ENCODE peak calls at places on chromosomes 16 and 17, in five cellular contexts. One of them, this sample, is unnamed.

GRCh38 chr16:30731411-30731810 is 16.8 kb upstream of the PHKG2 start:
- DNase-seq in activated gamma-delta T cell treated with Interleukin-2 at 50 U/mL for 16 hours: no peak
- DNase-seq in mucosa of descending colon: no peak
- DNase-seq in stimulated activated CD4-positive, alpha-beta T cell treated with anti-CD3 and anti-CD28 coated beads, Interleukin-12 subunit alpha, Interleukin-12 subunit beta, amount 100 ng/mL, for 24 hours: no peak
- DNase-seq in hepatic stellate cell: no peak
- DNase-seq in this sample: no peak

GRCh38 chr16:9042533-9042932 is 48.9 kb upstream of the HAPSTR1 start:
- DNase-seq in activated gamma-delta T cell treated with Interleukin-2 at 50 U/mL for 16 hours: no peak
- DNase-seq in mucosa of descending colon: no peak
- DNase-seq in stimulated activated CD4-positive, alpha-beta T cell treated with anti-CD3 and anti-CD28 coated beads, Interleukin-12 subunit alpha, Interleukin-12 subunit beta, amount 100 ng/mL, for 24 hours: no peak
- DNase-seq in hepatic stellate cell: no peak
- DNase-seq in this sample: no peak

GRCh38 chr17:44197980-44198720 is 1.5 kb downstream of the ATXN7L3 start:
- DNase-seq in activated gamma-delta T cell treated with Interleukin-2 at 50 U/mL for 16 hours: peak
- DNase-seq in mucosa of descending colon: no peak
- DNase-seq in stimulated activated CD4-positive, alpha-beta T cell treated with anti-CD3 and anti-CD28 coated beads, Interleukin-12 subunit alpha, Interleukin-12 subunit beta, amount 100 ng/mL, for 24 hours: no peak
- DNase-seq in hepatic stellate cell: peak
- DNase-seq in this sample: no peak

GRCh38 chr16:1298406-1298805 is 11.0 kb upstream of the UBE2I start:
- DNase-seq in activated gamma-delta T cell treated with Interleukin-2 at 50 U/mL for 16 hours: no peak
- DNase-seq in mucosa of descending colon: no peak
- DNase-seq in stimulated activated CD4-positive, alpha-beta T cell treated with anti-CD3 and anti-CD28 coated beads, Interleukin-12 subunit alpha, Interleukin-12 subunit beta, amount 100 ng/mL, for 24 hours: no peak
- DNase-seq in hepatic stellate cell: no peak
- DNase-seq in this sample: no peak

GRCh38 chr17:34081269-34081668 is 173.8 kb upstream of the CCL2 start:
- DNase-seq in activated gamma-delta T cell treated with Interleukin-2 at 50 U/mL for 16 hours: no peak
- DNase-seq in mucosa of descending colon: no peak
- DNase-seq in stimulated activated CD4-positive, alpha-beta T cell treated with anti-CD3 and anti-CD28 coated beads, Interleukin-12 subunit alpha, Interleukin-12 subunit beta, amount 100 ng/mL, for 24 hours: no peak
- DNase-seq in hepatic stellate cell: peak
- DNase-seq in this sample: no peak

GRCh38 chr16:2900526-2901075 is 11.1 kb upstream of the FLYWCH1 start:
- DNase-seq in activated gamma-delta T cell treated with Interleukin-2 at 50 U/mL for 16 hours: no peak
- DNase-seq in mucosa of descending colon: no peak
- DNase-seq in stimulated activated CD4-positive, alpha-beta T cell treated with anti-CD3 and anti-CD28 coated beads, Interleukin-12 subunit alpha, Interleukin-12 subunit beta, amount 100 ng/mL, for 24 hours: no peak
- DNase-seq in hepatic stellate cell: no peak
- DNase-seq in this sample: no peak

GRCh38 chr16:58421029-58421428 is 28.8 kb downstream of the GINS3 start:
- DNase-seq in activated gamma-delta T cell treated with Interleukin-2 at 50 U/mL for 16 hours: no peak
- DNase-seq in mucosa of descending colon: no peak
- DNase-seq in stimulated activated CD4-positive, alpha-beta T cell treated with anti-CD3 and anti-CD28 coated beads, Interleukin-12 subunit alpha, Interleukin-12 subunit beta, amount 100 ng/mL, for 24 hours: no peak
- DNase-seq in hepatic stellate cell: no peak
- DNase-seq in this sample: no peak

GRCh38 chr17:14310101-14310500 is 9.2 kb downstream of the HS3ST3B1 start:
- DNase-seq in activated gamma-delta T cell treated with Interleukin-2 at 50 U/mL for 16 hours: no peak
- DNase-seq in mucosa of descending colon: no peak
- DNase-seq in stimulated activated CD4-positive, alpha-beta T cell treated with anti-CD3 and anti-CD28 coated beads, Interleukin-12 subunit alpha, Interleukin-12 subunit beta, amount 100 ng/mL, for 24 hours: no peak
- DNase-seq in hepatic stellate cell: no peak
- DNase-seq in this sample: no peak

GRCh38 chr16:11511328-11511727 is 75.4 kb downstream of the LITAF start:
- DNase-seq in activated gamma-delta T cell treated with Interleukin-2 at 50 U/mL for 16 hours: no peak
- DNase-seq in mucosa of descending colon: no peak
- DNase-seq in stimulated activated CD4-positive, alpha-beta T cell treated with anti-CD3 and anti-CD28 coated beads, Interleukin-12 subunit alpha, Interleukin-12 subunit beta, amount 100 ng/mL, for 24 hours: no peak
- DNase-seq in hepatic stellate cell: no peak
- DNase-seq in this sample: no peak

GRCh38 chr16:56038564-56039098 is 152.7 kb upstream of the GNAO1 start:
- DNase-seq in activated gamma-delta T cell treated with Interleukin-2 at 50 U/mL for 16 hours: no peak
- DNase-seq in mucosa of descending colon: no peak
- DNase-seq in stimulated activated CD4-positive, alpha-beta T cell treated with anti-CD3 and anti-CD28 coated beads, Interleukin-12 subunit alpha, Interleukin-12 subunit beta, amount 100 ng/mL, for 24 hours: no peak
- DNase-seq in hepatic stellate cell: no peak
- DNase-seq in this sample: no peak

GRCh38 chr17:81115749-81116464 is 49.4 kb upstream of the PVALEF start:
- DNase-seq in activated gamma-delta T cell treated with Interleukin-2 at 50 U/mL for 16 hours: no peak
- DNase-seq in mucosa of descending colon: no peak
- DNase-seq in stimulated activated CD4-positive, alpha-beta T cell treated with anti-CD3 and anti-CD28 coated beads, Interleukin-12 subunit alpha, Interleukin-12 subunit beta, amount 100 ng/mL, for 24 hours: no peak
- DNase-seq in hepatic stellate cell: no peak
- DNase-seq in this sample: no peak

GRCh38 chr16:17301593-17302135 is 169.1 kb downstream of the XYLT1 start:
- DNase-seq in activated gamma-delta T cell treated with Interleukin-2 at 50 U/mL for 16 hours: no peak
- DNase-seq in mucosa of descending colon: no peak
- DNase-seq in stimulated activated CD4-positive, alpha-beta T cell treated with anti-CD3 and anti-CD28 coated beads, Interleukin-12 subunit alpha, Interleukin-12 subunit beta, amount 100 ng/mL, for 24 hours: no peak
- DNase-seq in hepatic stellate cell: no peak
- DNase-seq in this sample: peak

GRCh38 chr16:14307623-14308356 is 236.7 kb downstream of the MRTFB start:
- DNase-seq in activated gamma-delta T cell treated with Interleukin-2 at 50 U/mL for 16 hours: no peak
- DNase-seq in mucosa of descending colon: no peak
- DNase-seq in stimulated activated CD4-positive, alpha-beta T cell treated with anti-CD3 and anti-CD28 coated beads, Interleukin-12 subunit alpha, Interleukin-12 subunit beta, amount 100 ng/mL, for 24 hours: no peak
- DNase-seq in hepatic stellate cell: peak
- DNase-seq in this sample: no peak

GRCh38 chr17:50686494-50687199 is 21.1 kb downstream of the ANKRD40 start:
- DNase-seq in activated gamma-delta T cell treated with Interleukin-2 at 50 U/mL for 16 hours: no peak
- DNase-seq in mucosa of descending colon: peak
- DNase-seq in stimulated activated CD4-positive, alpha-beta T cell treated with anti-CD3 and anti-CD28 coated beads, Interleukin-12 subunit alpha, Interleukin-12 subunit beta, amount 100 ng/mL, for 24 hours: no peak
- DNase-seq in hepatic stellate cell: peak
- DNase-seq in this sample: no peak

GRCh38 chr17:80191720-80192265 is 22.0 kb downstream of the CARD14 start:
- DNase-seq in activated gamma-delta T cell treated with Interleukin-2 at 50 U/mL for 16 hours: no peak
- DNase-seq in mucosa of descending colon: no peak
- DNase-seq in stimulated activated CD4-positive, alpha-beta T cell treated with anti-CD3 and anti-CD28 coated beads, Interleukin-12 subunit alpha, Interleukin-12 subunit beta, amount 100 ng/mL, for 24 hours: no peak
- DNase-seq in hepatic stellate cell: no peak
- DNase-seq in this sample: no peak

GRCh38 chr17:40355804-40356758 is 8.5 kb downstream of the GJD3 start:
- DNase-seq in activated gamma-delta T cell treated with Interleukin-2 at 50 U/mL for 16 hours: no peak
- DNase-seq in mucosa of descending colon: peak
- DNase-seq in stimulated activated CD4-positive, alpha-beta T cell treated with anti-CD3 and anti-CD28 coated beads, Interleukin-12 subunit alpha, Interleukin-12 subunit beta, amount 100 ng/mL, for 24 hours: no peak
- DNase-seq in hepatic stellate cell: no peak
- DNase-seq in this sample: peak

GRCh38 chr17:77819497-77819896 is 139.0 kb upstream of the TNRC6C start:
- DNase-seq in activated gamma-delta T cell treated with Interleukin-2 at 50 U/mL for 16 hours: no peak
- DNase-seq in mucosa of descending colon: no peak
- DNase-seq in stimulated activated CD4-positive, alpha-beta T cell treated with anti-CD3 and anti-CD28 coated beads, Interleukin-12 subunit alpha, Interleukin-12 subunit beta, amount 100 ng/mL, for 24 hours: no peak
- DNase-seq in hepatic stellate cell: no peak
- DNase-seq in this sample: no peak

GRCh38 chr17:44989552-44990138 is 21.5 kb upstream of the C1QL1 start:
- DNase-seq in activated gamma-delta T cell treated with Interleukin-2 at 50 U/mL for 16 hours: no peak
- DNase-seq in mucosa of descending colon: no peak
- DNase-seq in stimulated activated CD4-positive, alpha-beta T cell treated with anti-CD3 and anti-CD28 coated beads, Interleukin-12 subunit alpha, Interleukin-12 subunit beta, amount 100 ng/mL, for 24 hours: no peak
- DNase-seq in hepatic stellate cell: no peak
- DNase-seq in this sample: no peak

GRCh38 chr16:88437367-88437964 is 15.6 kb upstream of the ZFPM1 start:
- DNase-seq in activated gamma-delta T cell treated with Interleukin-2 at 50 U/mL for 16 hours: peak
- DNase-seq in mucosa of descending colon: peak
- DNase-seq in stimulated activated CD4-positive, alpha-beta T cell treated with anti-CD3 and anti-CD28 coated beads, Interleukin-12 subunit alpha, Interleukin-12 subunit beta, amount 100 ng/mL, for 24 hours: peak
- DNase-seq in hepatic stellate cell: peak
- DNase-seq in this sample: no peak

GRCh38 chr17:53950207-53950857 is 127.6 kb downstream of the KIF2B start:
- DNase-seq in activated gamma-delta T cell treated with Interleukin-2 at 50 U/mL for 16 hours: no peak
- DNase-seq in mucosa of descending colon: no peak
- DNase-seq in stimulated activated CD4-positive, alpha-beta T cell treated with anti-CD3 and anti-CD28 coated beads, Interleukin-12 subunit alpha, Interleukin-12 subunit beta, amount 100 ng/mL, for 24 hours: no peak
- DNase-seq in hepatic stellate cell: no peak
- DNase-seq in this sample: no peak

GRCh38 chr16:81520560-81521135 is 76.0 kb downstream of the CMIP start:
- DNase-seq in activated gamma-delta T cell treated with Interleukin-2 at 50 U/mL for 16 hours: no peak
- DNase-seq in mucosa of descending colon: no peak
- DNase-seq in stimulated activated CD4-positive, alpha-beta T cell treated with anti-CD3 and anti-CD28 coated beads, Interleukin-12 subunit alpha, Interleukin-12 subunit beta, amount 100 ng/mL, for 24 hours: no peak
- DNase-seq in hepatic stellate cell: no peak
- DNase-seq in this sample: no peak

GRCh38 chr17:28865946-28866752 is 11.3 kb downstream of the ERAL1 start:
- DNase-seq in activated gamma-delta T cell treated with Interleukin-2 at 50 U/mL for 16 hours: no peak
- DNase-seq in mucosa of descending colon: no peak
- DNase-seq in stimulated activated CD4-positive, alpha-beta T cell treated with anti-CD3 and anti-CD28 coated beads, Interleukin-12 subunit alpha, Interleukin-12 subunit beta, amount 100 ng/mL, for 24 hours: no peak
- DNase-seq in hepatic stellate cell: no peak
- DNase-seq in this sample: no peak

GRCh38 chr17:67364847-67365761 is 1.3 kb downstream of the PSMD12 start:
- DNase-seq in activated gamma-delta T cell treated with Interleukin-2 at 50 U/mL for 16 hours: no peak
- DNase-seq in mucosa of descending colon: no peak
- DNase-seq in stimulated activated CD4-positive, alpha-beta T cell treated with anti-CD3 and anti-CD28 coated beads, Interleukin-12 subunit alpha, Interleukin-12 subunit beta, amount 100 ng/mL, for 24 hours: no peak
- DNase-seq in hepatic stellate cell: no peak
- DNase-seq in this sample: no peak

GRCh38 chr17:82786427-82786826 is 34.6 kb downstream of the TBCD start:
- DNase-seq in activated gamma-delta T cell treated with Interleukin-2 at 50 U/mL for 16 hours: no peak
- DNase-seq in mucosa of descending colon: no peak
- DNase-seq in stimulated activated CD4-positive, alpha-beta T cell treated with anti-CD3 and anti-CD28 coated beads, Interleukin-12 subunit alpha, Interleukin-12 subunit beta, amount 100 ng/mL, for 24 hours: no peak
- DNase-seq in hepatic stellate cell: no peak
- DNase-seq in this sample: no peak

GRCh38 chr16:79632289-79632688 is 31.8 kb upstream of the MAF start:
- DNase-seq in activated gamma-delta T cell treated with Interleukin-2 at 50 U/mL for 16 hours: no peak
- DNase-seq in mucosa of descending colon: no peak
- DNase-seq in stimulated activated CD4-positive, alpha-beta T cell treated with anti-CD3 and anti-CD28 coated beads, Interleukin-12 subunit alpha, Interleukin-12 subunit beta, amount 100 ng/mL, for 24 hours: no peak
- DNase-seq in hepatic stellate cell: no peak
- DNase-seq in this sample: no peak

GRCh38 chr16:57235128-57236092 is 9.6 kb upstream of the ARL2BP start:
- DNase-seq in activated gamma-delta T cell treated with Interleukin-2 at 50 U/mL for 16 hours: no peak
- DNase-seq in mucosa of descending colon: no peak
- DNase-seq in stimulated activated CD4-positive, alpha-beta T cell treated with anti-CD3 and anti-CD28 coated beads, Interleukin-12 subunit alpha, Interleukin-12 subunit beta, amount 100 ng/mL, for 24 hours: no peak
- DNase-seq in hepatic stellate cell: peak
- DNase-seq in this sample: peak

GRCh38 chr16:50494501-50495491 is 53.4 kb upstream of the NKD1 start:
- DNase-seq in activated gamma-delta T cell treated with Interleukin-2 at 50 U/mL for 16 hours: no peak
- DNase-seq in mucosa of descending colon: no peak
- DNase-seq in stimulated activated CD4-positive, alpha-beta T cell treated with anti-CD3 and anti-CD28 coated beads, Interleukin-12 subunit alpha, Interleukin-12 subunit beta, amount 100 ng/mL, for 24 hours: no peak
- DNase-seq in hepatic stellate cell: no peak
- DNase-seq in this sample: no peak

GRCh38 chr17:72733619-72734282 is 358.7 kb downstream of the SLC39A11 start:
- DNase-seq in activated gamma-delta T cell treated with Interleukin-2 at 50 U/mL for 16 hours: no peak
- DNase-seq in mucosa of descending colon: no peak
- DNase-seq in stimulated activated CD4-positive, alpha-beta T cell treated with anti-CD3 and anti-CD28 coated beads, Interleukin-12 subunit alpha, Interleukin-12 subunit beta, amount 100 ng/mL, for 24 hours: no peak
- DNase-seq in hepatic stellate cell: no peak
- DNase-seq in this sample: no peak

GRCh38 chr16:89322381-89323119 is 105.0 kb downstream of the ZNF778 start:
- DNase-seq in activated gamma-delta T cell treated with Interleukin-2 at 50 U/mL for 16 hours: no peak
- DNase-seq in mucosa of descending colon: peak
- DNase-seq in stimulated activated CD4-positive, alpha-beta T cell treated with anti-CD3 and anti-CD28 coated beads, Interleukin-12 subunit alpha, Interleukin-12 subunit beta, amount 100 ng/mL, for 24 hours: no peak
- DNase-seq in hepatic stellate cell: peak
- DNase-seq in this sample: no peak

GRCh38 chr17:33561935-33562334 is 268.8 kb upstream of the ASIC2 start:
- DNase-seq in activated gamma-delta T cell treated with Interleukin-2 at 50 U/mL for 16 hours: no peak
- DNase-seq in mucosa of descending colon: no peak
- DNase-seq in stimulated activated CD4-positive, alpha-beta T cell treated with anti-CD3 and anti-CD28 coated beads, Interleukin-12 subunit alpha, Interleukin-12 subunit beta, amount 100 ng/mL, for 24 hours: no peak
- DNase-seq in hepatic stellate cell: no peak
- DNase-seq in this sample: no peak

GRCh38 chr17:32102697-32103096 is 39.6 kb upstream of the RHOT1 start:
- DNase-seq in activated gamma-delta T cell treated with Interleukin-2 at 50 U/mL for 16 hours: no peak
- DNase-seq in mucosa of descending colon: no peak
- DNase-seq in stimulated activated CD4-positive, alpha-beta T cell treated with anti-CD3 and anti-CD28 coated beads, Interleukin-12 subunit alpha, Interleukin-12 subunit beta, amount 100 ng/mL, for 24 hours: no peak
- DNase-seq in hepatic stellate cell: no peak
- DNase-seq in this sample: no peak